ENCODE peak calls at places on chromosomes 5 and 9, in six cellular contexts. N is SJSA1, G is heart right ventricle, D is ovary, C is NCI-H1092, I is psoas muscle. A is an unnamed sample.

GRCh38 chr9:37289631-37290030 is 132.9 kb upstream of the GRHPR start:
- DNase-seq in N (no peak), G (no peak), D (no peak), C (no peak), I (no peak), A (no peak)

GRCh38 chr5:22560115-22560514 is 293.0 kb downstream of the CDH12 start:
- DNase-seq in N (no peak), G (no peak), D (no peak), C (no peak), I (no peak), A (no peak)

GRCh38 chr9:38039090-38039906 is 29.7 kb downstream of the SHB start:
- DNase-seq in N (peak; percentile 71), G (no peak), D (no peak), C (no peak), I (no peak), A (no peak)

GRCh38 chr9:15426019-15426418 is 3.3 kb downstream of the SNAPC3 start:
- DNase-seq in N (no peak), G (no peak), D (no peak), C (no peak), I (no peak), A (peak; percentile 65)

GRCh38 chr5:74401566-74402320 is 238.8 kb downstream of the ENC1 start:
- DNase-seq in N (no peak), G (no peak), D (no peak), C (no peak), I (no peak), A (no peak)

GRCh38 chr5:107365355-107366109 is 305.2 kb downstream of the EFNA5 start:
- DNase-seq in N (peak; percentile 26), G (no peak), D (no peak), C (no peak), I (no peak), A (peak; percentile 40)

GRCh38 chr9:96327694-96328352 is 25.8 kb upstream of the HSD17B3 start:
- DNase-seq in N (peak; percentile 49), G (peak; percentile 52), D (no peak), C (no peak), I (no peak), A (peak; percentile 55)

GRCh38 chr5:58496488-58496887 is 5.3 kb downstream of the GAPT start:
- DNase-seq in N (no peak), G (no peak), D (no peak), C (no peak), I (no peak), A (no peak)

GRCh38 chr5:79929095-79929494 is 62.0 kb downstream of the MTX3 start:
- DNase-seq in N (no peak), G (no peak), D (no peak), C (no peak), I (no peak), A (no peak)

GRCh38 chr9:130763585-130764200 is 70.1 kb downstream of the EXOSC2 start:
- DNase-seq in N (no peak), G (no peak), D (no peak), C (peak; percentile 33), I (no peak), A (no peak)

GRCh38 chr9:127035948-127036347 is 86.5 kb downstream of the ANGPTL2 start:
- DNase-seq in N (no peak), G (peak; percentile 63), D (peak; percentile 79), C (no peak), I (peak; percentile 57), A (no peak)

GRCh38 chr5:141260458-141261237 is 15.5 kb downstream of the PCDHB15 start:
- DNase-seq in N (peak; percentile 19), G (no peak), D (no peak), C (no peak), I (no peak), A (peak; percentile 10)

GRCh38 chr5:103262422-103262871 is 3.9 kb downstream of the MACIR start:
- DNase-seq in N (no peak), G (no peak), D (no peak), C (no peak), I (no peak), A (no peak)

GRCh38 chr5:121863753-121864152 is 12.1 kb downstream of the FTMT start:
- DNase-seq in N (no peak), G (no peak), D (no peak), C (no peak), I (no peak), A (no peak)

GRCh38 chr5:91283326-91283725 is 99.8 kb downstream of the ARRDC3 start:
- DNase-seq in N (no peak), G (no peak), D (no peak), C (no peak), I (no peak), A (no peak)

GRCh38 chr9:128099932-128100491 is 27.5 kb downstream of the PTGES2 start:
- DNase-seq in N (no peak), G (peak; percentile 65), D (no peak), C (no peak), I (no peak), A (no peak)

GRCh38 chr5:36502608-36503007 is 103.8 kb upstream of the SLC1A3 start:
- DNase-seq in N (peak; percentile 88), G (no peak), D (no peak), C (no peak), I (no peak), A (no peak)

GRCh38 chr5:134123360-134123759 is 8.9 kb downstream of the TCF7 start:
- DNase-seq in N (no peak), G (no peak), D (no peak), C (no peak), I (no peak), A (no peak)

GRCh38 chr5:56176155-56176798 is 56.9 kb downstream of the ANKRD55 start:
- DNase-seq in N (no peak), G (peak; percentile 41), D (no peak), C (no peak), I (peak; percentile 26), A (no peak)

GRCh38 chr9:79572032-79572890 is 496 bp downstream of the TLE4 start:
- DNase-seq in N (peak; percentile 33), G (no peak), D (peak; percentile 57), C (peak; percentile 8), I (peak; percentile 61), A (peak; percentile 59)

GRCh38 chr5:91244380-91245073 is 138.6 kb downstream of the ARRDC3 start:
- DNase-seq in N (no peak), G (no peak), D (no peak), C (no peak), I (no peak), A (no peak)